ENCODE peak calls at places on chromosomes 1 and 21, in nine cellular contexts. L is uterus, W is HCT116, Y is lung, N is astrocyte, O is PC-9, I is brain microvascular endothelial cell, J is SK-N-SH, G is A549. Q is an unnamed sample.

GRCh38 chr21:26177741-26178452 is 7.3 kb upstream of the APP start:
- DNase-seq in L (no peak), W (no peak), Y (no peak), N (peak; percentile 31), O (no peak), I (no peak), J (no peak), G (no peak), Q (no peak)

GRCh38 chr21:45382698-45383000 is 22.3 kb upstream of the COL18A1 start:
- DNase-seq in L (no peak), W (no peak), Y (no peak), N (no peak), O (no peak), I (no peak), J (no peak), G (no peak), Q (no peak)

GRCh38 chr1:169368406-169368769 is 393 bp downstream of the BLZF1 start:
- DNase-seq in L (no peak), W (no peak), Y (no peak), N (peak; percentile 10), O (no peak), I (peak; percentile 4), J (peak; percentile 4), G (no peak), Q (no peak)

GRCh38 chr1:59498640-59499039 is 201.7 kb downstream of the FGGY start:
- DNase-seq in L (no peak), W (no peak), Y (no peak), N (peak; percentile 54), O (peak; percentile 21), I (no peak), J (no peak), G (no peak), Q (no peak)

GRCh38 chr1:35773711-35774110 is 3.9 kb upstream of the CLSPN start:
- DNase-seq in L (no peak), W (no peak), Y (no peak), N (no peak), O (no peak), I (no peak), J (no peak), G (no peak), Q (no peak)

GRCh38 chr21:41207401-41208388 is 39.7 kb downstream of the BACE2 start:
- DNase-seq in L (peak; percentile 34), W (no peak), Y (peak; percentile 45), N (peak; percentile 82), O (no peak), I (peak; percentile 73), J (no peak), G (no peak), Q (peak; percentile 52)

GRCh38 chr1:241083285-241083684 is 273.7 kb downstream of the RGS7 start:
- DNase-seq in L (no peak), W (no peak), Y (no peak), N (no peak), O (no peak), I (no peak), J (no peak), G (no peak), Q (no peak)

GRCh38 chr1:206895837-206896242 is 1.4 kb upstream of the IL24 start:
- DNase-seq in L (no peak), W (no peak), Y (no peak), N (no peak), O (peak; percentile 27), I (no peak), J (no peak), G (peak; percentile 23), Q (no peak)

GRCh38 chr1:47023268-47024137 is at the start of gene CYP4X1:
- DNase-seq in L (peak; percentile 15), W (no peak), Y (no peak), N (no peak), O (no peak), I (no peak), J (peak; percentile 11), G (no peak), Q (no peak)

GRCh38 chr21:15197696-15198095 is 132.9 kb upstream of the NRIP1 start:
- DNase-seq in L (no peak), W (no peak), Y (no peak), N (no peak), O (no peak), I (no peak), J (no peak), G (no peak), Q (no peak)

GRCh38 chr1:230629511-230629910 is 12.8 kb upstream of the COG2 start:
- DNase-seq in L (no peak), W (no peak), Y (no peak), N (no peak), O (no peak), I (no peak), J (no peak), G (no peak), Q (no peak)

GRCh38 chr21:35974801-35975200 is 85.5 kb downstream of the SETD4 start:
- DNase-seq in L (no peak), W (peak; percentile 13), Y (no peak), N (peak; percentile 76), O (no peak), I (peak; percentile 44), J (no peak), G (no peak), Q (no peak)

DNA sequence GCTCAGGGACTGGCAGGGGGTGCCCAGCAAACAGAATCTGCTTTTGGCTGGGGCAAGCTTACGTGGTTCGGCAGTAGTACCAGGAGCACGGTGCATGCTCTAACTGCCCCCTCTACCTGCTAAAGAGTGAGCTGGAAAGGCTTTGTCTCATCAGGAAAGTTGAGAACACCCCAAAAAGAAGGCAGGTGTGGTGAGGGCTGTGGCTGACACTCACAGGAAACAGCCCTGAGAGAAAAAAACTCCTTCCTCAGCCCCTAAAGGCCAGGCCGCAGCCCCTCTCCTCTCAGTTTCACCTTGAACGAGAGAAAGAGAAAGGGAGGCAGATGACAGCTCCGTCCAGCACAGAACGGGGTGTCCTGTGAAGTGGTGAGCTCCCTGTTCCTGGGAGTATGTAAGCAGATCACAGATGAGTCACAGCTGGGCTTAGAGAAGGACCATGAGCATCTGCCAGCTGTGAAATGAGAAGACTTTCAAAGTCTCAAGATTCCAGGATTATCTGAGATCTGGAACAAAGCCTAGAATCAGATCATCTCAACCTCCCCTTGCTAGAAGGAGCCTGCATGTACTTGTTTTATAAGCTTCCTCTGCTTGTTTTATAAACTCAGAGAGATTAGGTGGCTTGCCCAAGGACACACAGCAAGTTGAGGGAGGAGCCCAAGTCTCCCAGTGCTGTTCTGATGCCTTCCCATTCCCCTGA is 13.4 kb downstream of the LAPTM5 start:
- DNase-seq in L (no peak), W (no peak), Y (no peak), N (no peak), O (no peak), I (no peak), J (no peak), G (no peak), Q (peak; percentile 27)
- TF ChIP-seq CTCF in L (no peak), W (no peak), Y (no peak), N (no peak), O (no peak), I (no peak), J (no peak), G (no peak), Q (no peak)

GRCh38 chr1:94160811-94161210 is 39.9 kb upstream of the ABCA4 start:
- DNase-seq in L (no peak), W (peak; percentile 43), Y (no peak), N (peak; percentile 87), O (no peak), I (peak; percentile 79), J (no peak), G (no peak), Q (peak; percentile 30)
- H3K27ac ChIP-seq in L (no peak overlapping the region), W (no peak overlapping the region), Y (no peak overlapping the region), N (peak overlapping the region; percentile 21), O (no peak overlapping the region), I (peak overlapping the region; percentile 48), J (peak overlapping the region; percentile 50), G (no peak overlapping the region), Q (no peak overlapping the region)

GRCh38 chr1:66681686-66682085 is 70.6 kb upstream of the DYNLT5 start:
- DNase-seq in L (no peak), W (no peak), Y (no peak), N (peak; percentile 36), O (no peak), I (no peak), J (no peak), G (no peak), Q (no peak)

GRCh38 chr1:66679140-66679539 is 73.1 kb upstream of the DYNLT5 start:
- DNase-seq in L (no peak), W (no peak), Y (no peak), N (no peak), O (no peak), I (peak; percentile 45), J (no peak), G (no peak), Q (no peak)

GRCh38 chr1:66678151-66678550 is 74.1 kb upstream of the DYNLT5 start:
- DNase-seq in L (no peak), W (no peak), Y (no peak), N (peak; percentile 62), O (no peak), I (no peak), J (no peak), G (no peak), Q (no peak)

GRCh38 chr1:66671472-66671871 is 80.8 kb upstream of the DYNLT5 start:
- DNase-seq in L (no peak), W (no peak), Y (no peak), N (no peak), O (no peak), I (no peak), J (no peak), G (no peak), Q (no peak)

DNA sequence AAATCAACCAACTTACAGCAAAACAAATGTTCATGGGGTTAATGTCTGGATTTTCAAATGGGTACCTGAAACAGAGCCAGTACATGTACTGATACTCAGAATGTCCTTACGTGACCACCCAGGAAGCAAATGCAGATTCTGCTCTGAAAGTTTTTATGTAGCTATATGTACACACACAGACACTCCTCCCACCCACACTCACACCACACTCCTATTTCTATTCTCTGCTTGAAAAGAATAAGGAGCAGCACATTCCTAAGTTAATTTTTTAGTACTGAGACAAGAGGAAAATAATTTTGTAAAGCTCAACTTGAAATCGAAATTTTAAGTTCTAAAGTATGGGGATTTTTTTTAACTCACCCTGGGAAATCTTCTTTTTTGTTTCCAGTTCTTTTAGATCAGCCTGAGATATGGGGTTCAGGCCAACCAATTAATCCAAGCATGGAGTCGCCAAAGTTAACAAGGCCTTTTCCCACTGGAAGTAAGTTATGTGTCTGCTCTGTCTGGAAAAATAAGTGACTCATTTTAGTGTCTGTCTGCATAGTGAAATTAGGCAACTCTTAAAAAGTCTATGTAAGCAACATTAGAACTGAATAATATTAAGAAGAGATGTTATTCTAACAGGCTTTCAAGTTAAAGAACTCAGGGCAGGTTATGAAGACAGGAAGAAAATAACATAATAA is 75.5 kb upstream of the DYNLT5 start:
- DNase-seq in L (no peak), W (no peak), Y (no peak), N (peak; percentile 95), O (no peak), I (peak; percentile 85), J (no peak), G (no peak), Q (no peak)
- H3K4me3 ChIP-seq in L (no peak overlapping the region), W (no peak overlapping the region), Y (no peak overlapping the region), N (no peak overlapping the region), O (no peak overlapping the region), I (no peak overlapping the region), J (no peak overlapping the region), G (no peak overlapping the region), Q (no peak overlapping the region)

DNA sequence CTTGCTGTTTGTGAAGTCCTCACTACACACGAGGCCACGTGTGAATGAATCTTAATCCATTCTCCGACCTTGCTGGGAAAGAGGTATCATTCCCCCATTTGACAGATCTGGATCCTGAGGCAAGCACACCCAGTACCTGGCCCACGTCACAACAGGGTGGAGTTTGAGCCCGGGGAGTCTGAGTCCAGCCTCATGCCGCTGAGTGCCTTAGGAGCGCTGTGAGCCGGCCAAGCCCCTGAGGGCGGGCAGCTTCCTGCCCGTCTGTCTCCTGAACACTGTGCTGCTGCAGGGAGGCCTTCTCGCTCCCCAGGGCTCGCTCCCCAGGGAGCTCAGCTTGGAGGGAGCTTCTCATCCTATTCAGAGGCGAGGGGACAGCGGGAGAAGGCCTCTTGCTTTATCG is 29.7 kb downstream of the SLC45A1 start:
- DNase-seq in L (peak; percentile 22), W (no peak), Y (no peak), N (no peak), O (no peak), I (peak; percentile 24), J (no peak), G (no peak), Q (no peak)
- TF ChIP-seq CTCF in L (no peak), W (no peak), Y (no peak), N (no peak), O (no peak), I (no peak), J (no peak), G (no peak), Q (no peak)

Q was measured in AG04450.